ENCODE peak calls at places on chromosomes 3 and 15, in six cellular contexts. One of them, this sample, is unnamed.

GRCh38 chr15:64096486-64097431 is 977 bp downstream of the SNX1 start:
- DNase-seq in kidney: no peak
- DNase-seq in memory B cell: no peak
- DNase-seq in Calu3: peak; percentile 15
- DNase-seq in amygdala: no peak
- DNase-seq in activated T-cell treated with anti-CD3 and anti-CD28 coated beads, Interleukin-2, amount 50 U/mL, for 72 hours: no peak
- DNase-seq in this sample: no peak

GRCh38 chr3:139302084-139302800 is 41.6 kb upstream of the MRPS22 start:
- DNase-seq in Calu3: peak; percentile 89
- DNase-seq in kidney: no peak
- DNase-seq in memory B cell: no peak
- DNase-seq in amygdala: no peak
- DNase-seq in activated T-cell treated with anti-CD3 and anti-CD28 coated beads, Interleukin-2, amount 50 U/mL, for 72 hours: no peak
- DNase-seq in this sample: no peak

GRCh38 chr3:50611464-50612233 is at the start of gene CISH:
- DNase-seq in amygdala: peak; percentile 86
- DNase-seq in Calu3: peak; percentile 89
- DNase-seq in activated T-cell treated with anti-CD3 and anti-CD28 coated beads, Interleukin-2, amount 50 U/mL, for 72 hours: peak; percentile 99
- DNase-seq in memory B cell: peak; percentile 82
- DNase-seq in kidney: peak; percentile 99
- DNase-seq in this sample: peak; percentile 98

GRCh38 chr3:68878322-68878721 is 54.0 kb downstream of the TAFA4 start:
- DNase-seq in activated T-cell treated with anti-CD3 and anti-CD28 coated beads, Interleukin-2, amount 50 U/mL, for 72 hours: no peak
- DNase-seq in Calu3: peak; percentile 6
- DNase-seq in amygdala: no peak
- DNase-seq in kidney: no peak
- DNase-seq in memory B cell: no peak
- DNase-seq in this sample: no peak

GRCh38 chr3:52444860-52445793 is at the start of gene SEMA3G:
- DNase-seq in memory B cell: peak; percentile 60
- DNase-seq in Calu3: peak; percentile 85
- DNase-seq in kidney: peak; percentile 92
- DNase-seq in amygdala: no peak
- DNase-seq in activated T-cell treated with anti-CD3 and anti-CD28 coated beads, Interleukin-2, amount 50 U/mL, for 72 hours: peak; percentile 82
- DNase-seq in this sample: no peak

GRCh38 chr3:48402281-48402732 is 27.6 kb downstream of the PLXNB1 start:
- DNase-seq in kidney: peak; percentile 95
- DNase-seq in Calu3: peak; percentile 42
- DNase-seq in activated T-cell treated with anti-CD3 and anti-CD28 coated beads, Interleukin-2, amount 50 U/mL, for 72 hours: no peak
- DNase-seq in amygdala: peak; percentile 5
- DNase-seq in memory B cell: no peak
- DNase-seq in this sample: peak; percentile 92

GRCh38 chr3:621714-622113 is 425.2 kb downstream of the CHL1 start:
- DNase-seq in amygdala: no peak
- DNase-seq in activated T-cell treated with anti-CD3 and anti-CD28 coated beads, Interleukin-2, amount 50 U/mL, for 72 hours: no peak
- DNase-seq in memory B cell: no peak
- DNase-seq in Calu3: no peak
- DNase-seq in kidney: no peak
- DNase-seq in this sample: no peak

GRCh38 chr3:55765398-55765797 is 278.3 kb upstream of the WNT5A start:
- DNase-seq in activated T-cell treated with anti-CD3 and anti-CD28 coated beads, Interleukin-2, amount 50 U/mL, for 72 hours: no peak
- DNase-seq in amygdala: no peak
- DNase-seq in kidney: no peak
- DNase-seq in Calu3: no peak
- DNase-seq in memory B cell: no peak
- DNase-seq in this sample: no peak

GRCh38 chr3:52001443-52001974 is 5.8 kb upstream of the RPL29 start:
- DNase-seq in amygdala: peak; percentile 78
- DNase-seq in kidney: peak; percentile 90
- DNase-seq in memory B cell: peak; percentile 87
- DNase-seq in activated T-cell treated with anti-CD3 and anti-CD28 coated beads, Interleukin-2, amount 50 U/mL, for 72 hours: peak; percentile 88
- DNase-seq in Calu3: peak; percentile 87
- DNase-seq in this sample: no peak

GRCh38 chr3:129611812-129612349 is 5.4 kb upstream of the PLXND1 start:
- DNase-seq in amygdala: no peak
- DNase-seq in kidney: peak; percentile 79
- DNase-seq in activated T-cell treated with anti-CD3 and anti-CD28 coated beads, Interleukin-2, amount 50 U/mL, for 72 hours: no peak
- DNase-seq in memory B cell: no peak
- DNase-seq in Calu3: peak; percentile 62
- DNase-seq in this sample: no peak

GRCh38 chr3:57555316-57555715 is 758 bp upstream of the PDE12 start:
- DNase-seq in kidney: no peak
- DNase-seq in activated T-cell treated with anti-CD3 and anti-CD28 coated beads, Interleukin-2, amount 50 U/mL, for 72 hours: peak; percentile 8
- DNase-seq in amygdala: no peak
- DNase-seq in Calu3: no peak
- DNase-seq in memory B cell: no peak
- DNase-seq in this sample: no peak

GRCh38 chr3:45064512-45065372 is 38.6 kb downstream of the CLEC3B start:
- DNase-seq in memory B cell: no peak
- DNase-seq in amygdala: no peak
- DNase-seq in kidney: no peak
- DNase-seq in Calu3: no peak
- DNase-seq in activated T-cell treated with anti-CD3 and anti-CD28 coated beads, Interleukin-2, amount 50 U/mL, for 72 hours: peak; percentile 50
- DNase-seq in this sample: no peak

GRCh38 chr3:37262816-37263393 is 88.5 kb upstream of the LRRFIP2 start:
- DNase-seq in amygdala: no peak
- DNase-seq in activated T-cell treated with anti-CD3 and anti-CD28 coated beads, Interleukin-2, amount 50 U/mL, for 72 hours: no peak
- DNase-seq in Calu3: no peak
- DNase-seq in kidney: no peak
- DNase-seq in memory B cell: no peak
- DNase-seq in this sample: no peak

GRCh38 chr3:14016900-14017475 is 107.7 kb downstream of the CHCHD4 start:
- DNase-seq in Calu3: peak; percentile 73
- DNase-seq in activated T-cell treated with anti-CD3 and anti-CD28 coated beads, Interleukin-2, amount 50 U/mL, for 72 hours: no peak
- DNase-seq in memory B cell: no peak
- DNase-seq in kidney: no peak
- DNase-seq in amygdala: no peak
- DNase-seq in this sample: no peak

GRCh38 chr15:78341057-78341763 is 1.1 kb downstream of the CRABP1 start:
- DNase-seq in Calu3: peak; percentile 36
- DNase-seq in amygdala: no peak
- DNase-seq in kidney: peak; percentile 54
- DNase-seq in activated T-cell treated with anti-CD3 and anti-CD28 coated beads, Interleukin-2, amount 50 U/mL, for 72 hours: no peak
- DNase-seq in memory B cell: no peak
- DNase-seq in this sample: no peak

GRCh38 chr3:146243559-146243958 is 7.3 kb downstream of the PLSCR4 start:
- DNase-seq in kidney: no peak
- DNase-seq in memory B cell: no peak
- DNase-seq in activated T-cell treated with anti-CD3 and anti-CD28 coated beads, Interleukin-2, amount 50 U/mL, for 72 hours: no peak
- DNase-seq in Calu3: no peak
- DNase-seq in amygdala: no peak
- DNase-seq in this sample: no peak